ENCODE peak calls at places on chromosomes 12 and 14, in seven cellular contexts. M is Ammon's horn, H is body of pancreas, U is iPS DF 19.7, K is NCI-H460, O is erythroblast, C is RKO. Q is an unnamed sample.

GRCh38 chr12:124588689-124589318 is 21.4 kb upstream of the NCOR2 start:
- DNase-seq in K (no peak), H (no peak), M (peak), U (no peak), C (peak), O (peak), Q (peak)

GRCh38 chr12:125861299-125862281 is 796.4 kb downstream of the AACS start:
- DNase-seq in K (no peak), O (no peak), H (peak), C (no peak), U (no peak), M (no peak), Q (peak)

GRCh38 chr12:47021298-47021697 is 58.1 kb upstream of the PCED1B start:
- DNase-seq in C (peak), O (peak), K (peak), H (no peak), U (peak), M (peak), Q (no peak)

GRCh38 chr12:49301759-49302158 is 6.8 kb downstream of the PRPH start:
- DNase-seq in O (peak), H (no peak), K (no peak), M (no peak), C (no peak), U (no peak), Q (no peak)

GRCh38 chr12:130181211-130181610 is 18.9 kb downstream of the FZD10 start:
- DNase-seq in U (no peak), H (no peak), O (no peak), M (no peak), C (no peak), K (no peak), Q (no peak)

GRCh38 chr12:49706351-49707126 is 666 bp downstream of the FMNL3 start:
- DNase-seq in H (peak), M (peak), C (peak), O (peak), K (no peak), U (no peak), Q (peak)

GRCh38 chr12:22321620-22322019 is 12.9 kb downstream of the ST8SIA1 start:
- DNase-seq in C (no peak), O (peak), M (no peak), H (no peak), K (no peak), U (no peak), Q (no peak)

GRCh38 chr12:68789144-68789878 is 18.7 kb upstream of the MDM2 start:
- DNase-seq in M (no peak), H (peak), U (no peak), O (no peak), C (no peak), K (no peak), Q (no peak)

GRCh38 chr12:109157986-109158385 is 41.6 kb downstream of the ACACB start:
- DNase-seq in H (no peak), U (no peak), M (no peak), C (no peak), K (no peak), O (no peak), Q (no peak)

GRCh38 chr12:81530352-81530751 is 228.8 kb downstream of the PPFIA2 start:
- DNase-seq in U (no peak), H (no peak), O (no peak), C (no peak), M (no peak), K (no peak), Q (no peak)

GRCh38 chr12:68447807-68448138 is 115.6 kb upstream of the MDM1 start:
- DNase-seq in M (no peak), O (peak), C (no peak), U (no peak), K (no peak), H (no peak), Q (no peak)

GRCh38 chr12:124399622-124400021 is 104.7 kb downstream of the RFLNA start:
- DNase-seq in U (no peak), M (no peak), K (no peak), C (no peak), H (no peak), O (peak), Q (no peak)

GRCh38 chr14:47422191-47422590 is 253.2 kb downstream of the MDGA2 start:
- DNase-seq in O (no peak), K (no peak), H (no peak), C (no peak), M (no peak), U (no peak), Q (no peak)

GRCh38 chr14:92122351-92122677 is 545 bp downstream of the CPSF2 start:
- DNase-seq in H (no peak), U (no peak), O (peak), K (peak), M (peak), C (peak), Q (no peak)